ENCODE peak calls at places on chromosomes 4 and X, in six cellular contexts. X, A, O, Y, E and Q are unnamed samples.

GRCh38 chrX:86263526-86263925 is 115.3 kb downstream of the DACH2 start:
- DNase-seq in X (no peak), E (no peak), Y (no peak), O (peak; percentile 33), A (no peak), Q (peak; percentile 55)

GRCh38 chr4:64158648-64159326 is 250.5 kb downstream of the TECRL start:
- DNase-seq in X (peak; percentile 28), Y (peak; percentile 8), O (peak; percentile 64), A (no peak), E (peak; percentile 64), Q (peak; percentile 56)

GRCh38 chr4:100016191-100016590 is 66.1 kb upstream of the H2AZ1 start:
- DNase-seq in X (no peak), Y (no peak), O (no peak), A (no peak), E (no peak), Q (no peak)

GRCh38 chr4:126897038-126897437 is 735.7 kb upstream of the INTU start:
- DNase-seq in O (no peak), A (no peak), X (no peak), E (no peak), Y (no peak), Q (no peak)

GRCh38 chr4:80045831-80046230 is 27.2 kb downstream of the ANTXR2 start:
- DNase-seq in E (peak; percentile 79), X (no peak), A (no peak), O (no peak), Y (no peak), Q (no peak)

GRCh38 chr4:173346074-173346473 is 11.9 kb upstream of the HMGB2 start:
- DNase-seq in E (peak; percentile 43), X (no peak), A (no peak), O (no peak), Y (no peak), Q (no peak)

GRCh38 chr4:78313754-78314120 is 237.8 kb upstream of the ANXA3 start:
- DNase-seq in E (no peak), O (no peak), X (no peak), A (no peak), Y (no peak), Q (no peak)

GRCh38 chr4:113292371-113293042 is 243.1 kb downstream of the ANK2 start:
- DNase-seq in E (peak; percentile 45), A (peak; percentile 86), X (no peak), O (peak; percentile 58), Y (no peak), Q (peak; percentile 48)

GRCh38 chr4:51862781-51863180 is 19.8 kb downstream of the DCUN1D4 start:
- DNase-seq in Y (no peak), X (no peak), E (no peak), A (no peak), O (no peak), Q (no peak)

GRCh38 chrX:9706426-9706825 is 59.2 kb downstream of the GPR143 start:
- DNase-seq in Y (no peak), O (no peak), E (no peak), A (no peak), X (no peak), Q (no peak)

GRCh38 chr4:137519406-137519805 is 12.9 kb downstream of the PCDH18 start:
- DNase-seq in Y (no peak), A (no peak), X (no peak), O (no peak), E (peak; percentile 79), Q (peak; percentile 5)

GRCh38 chrX:18888281-18888680 is 95.6 kb downstream of the PHKA2 start:
- DNase-seq in Y (no peak), E (no peak), X (no peak), A (no peak), O (no peak), Q (no peak)

GRCh38 chr4:81429031-81429430 is 42.7 kb downstream of the RASGEF1B start:
- DNase-seq in O (no peak), A (no peak), Y (no peak), X (no peak), E (no peak), Q (no peak)

GRCh38 chrX:15523088-15523487 is 22.5 kb downstream of the BMX start:
- DNase-seq in Y (no peak), A (no peak), E (no peak), O (no peak), X (no peak), Q (no peak)

GRCh38 chr4:38563703-38564490 is 100.1 kb upstream of the KLF3 start:
- DNase-seq in Y (no peak), E (no peak), A (no peak), X (no peak), O (no peak), Q (peak; percentile 37)

GRCh38 chrX:130165703-130166502 is at the start of gene AIFM1:
- DNase-seq in E (peak; percentile 93), O (peak; percentile 96), Y (peak; percentile 73), X (peak; percentile 93), A (peak; percentile 90), Q (peak; percentile 96)

GRCh38 chrX:71671043-71671829 is 3.9 kb downstream of the LOC101059915 start:
- DNase-seq in E (no peak), X (no peak), O (no peak), A (no peak), Y (no peak), Q (no peak)

GRCh38 chrX:47587906-47588735 is 5.9 kb downstream of the TIMP1 start:
- DNase-seq in O (no peak), Y (no peak), E (peak; percentile 32), A (no peak), X (no peak), Q (no peak)

GRCh38 chr4:88296413-88297052 is 12.2 kb upstream of the PPM1K start:
- DNase-seq in E (no peak), X (no peak), Y (no peak), O (no peak), A (no peak), Q (no peak)

GRCh38 chr4:81470456-81471327 is 1.0 kb downstream of the RASGEF1B start:
- DNase-seq in X (no peak), Y (no peak), E (no peak), O (peak; percentile 73), A (peak; percentile 37), Q (peak; percentile 82)

GRCh38 chrX:72028701-72029470 is 102.8 kb downstream of the RTL5 start:
- DNase-seq in Y (no peak), E (no peak), A (no peak), O (no peak), X (no peak), Q (no peak)

GRCh38 chr4:156329779-156330178 is 376.1 kb upstream of the CTSO start:
- DNase-seq in A (no peak), E (peak; percentile 34), X (no peak), Y (no peak), O (no peak), Q (no peak)

GRCh38 chr4:181647396-181648107 is 595.6 kb upstream of the TENM3 start:
- DNase-seq in E (peak; percentile 37), X (no peak), A (no peak), O (no peak), Y (no peak), Q (no peak)

GRCh38 chr4:107757860-107758476 is 37.9 kb upstream of the PAPSS1 start:
- DNase-seq in Y (no peak), A (no peak), O (peak; percentile 27), X (no peak), E (peak; percentile 55), Q (peak; percentile 55)

GRCh38 chrX:119067023-119067739 is 5.6 kb upstream of the CT47C1 start:
- DNase-seq in O (peak; percentile 5), E (peak; percentile 66), X (peak; percentile 61), A (no peak), Y (peak; percentile 2), Q (peak; percentile 55)

GRCh38 chr4:26226978-26227377 is 93.8 kb upstream of the RBPJ start:
- DNase-seq in E (no peak), Y (no peak), O (no peak), A (no peak), X (no peak), Q (peak; percentile 75)

GRCh38 chrX:148204195-148204594 is 223.1 kb downstream of the FMR1NB start:
- DNase-seq in X (no peak), E (no peak), A (no peak), Y (no peak), O (no peak), Q (no peak)

GRCh38 chrX:21374163-21374993 is at the start of gene CNKSR2:
- DNase-seq in Y (no peak), X (no peak), O (peak; percentile 89), A (peak; percentile 60), E (peak; percentile 6), Q (peak; percentile 86)

GRCh38 chr4:3441501-3442459 is at the start of gene HGFAC:
- DNase-seq in E (no peak), O (no peak), Y (no peak), A (no peak), X (no peak), Q (no peak)